ENCODE peak calls at places on chromosomes 3 and 15, in eight cellular contexts. C is astrocyte, G is adrenal gland, F is stomach, T is pancreas, P is heart right ventricle, J is psoas muscle, V is Panc1. Z is an unnamed sample.

GRCh38 chr3:115500795-115501194 is 122.5 kb upstream of the GAP43 start:
- DNase-seq in T (no peak), C (no peak), J (no peak), F (no peak), V (no peak), P (no peak), G (no peak), Z (no peak)

GRCh38 chr3:18751514-18751913 is 326.4 kb upstream of the SATB1 start:
- DNase-seq in G (no peak), V (no peak), C (no peak), T (no peak), F (no peak), P (no peak), J (no peak), Z (no peak)

GRCh38 chr3:147404800-147405551 is 1.4 kb downstream of the ZIC4 start:
- DNase-seq in J (no peak), F (no peak), C (no peak), T (no peak), P (no peak), V (no peak), G (no peak), Z (no peak)

GRCh38 chr3:16200411-16200810 is 25.9 kb downstream of the GALNT15 start:
- DNase-seq in P (no peak), T (no peak), F (no peak), J (no peak), G (no peak), V (no peak), C (peak), Z (peak)

GRCh38 chr3:149625795-149626194 is 32.0 kb downstream of the WWTR1 start:
- DNase-seq in J (no peak), G (no peak), C (peak), F (no peak), P (no peak), V (no peak), T (no peak), Z (peak)

GRCh38 chr15:69973102-69973714 is 124.5 kb downstream of the TLE3 start:
- DNase-seq in F (no peak), C (peak), J (no peak), T (peak), P (no peak), V (no peak), G (no peak), Z (peak)

GRCh38 chr3:103794656-103795055 is 1359.8 kb downstream of the ZPLD1 start:
- DNase-seq in G (no peak), F (no peak), P (no peak), C (no peak), T (no peak), V (no peak), J (no peak), Z (no peak)

GRCh38 chr3:183122257-183122932 is 23.1 kb upstream of the MCCC1 start:
- DNase-seq in F (no peak), G (no peak), C (peak), T (no peak), J (no peak), P (no peak), V (peak), Z (peak)

GRCh38 chr15:85011210-85011571 is 29.5 kb downstream of the PDE8A start:
- DNase-seq in C (no peak), T (no peak), F (no peak), G (no peak), J (no peak), P (no peak), V (no peak), Z (no peak)
- H3K4me3 ChIP-seq in C (no peak), T (no peak), F (no peak), G (no peak), J (no peak), P (no peak), V (no peak), Z (no peak)

GRCh38 chr3:24829011-24829581 is 334.4 kb upstream of the THRB start:
- DNase-seq in G (no peak), J (peak), T (peak), P (no peak), F (peak), V (no peak), C (no peak), Z (no peak)
- TF ChIP-seq CTCF in G (no peak), J (no peak), T (no peak), P (no peak), F (no peak), V (no peak), C (no peak), Z (no peak)

GRCh38 chr3:141385386-141386079 is 17.2 kb downstream of the ZBTB38 start:
- DNase-seq in G (no peak), T (no peak), C (no peak), V (no peak), P (no peak), J (no peak), F (no peak), Z (no peak)
- H3K4me3 ChIP-seq in G (peak), T (no peak), C (no peak), V (no peak), P (no peak), J (peak), F (peak), Z (peak)

GRCh38 chr15:85312925-85313324 is 67.5 kb upstream of the AKAP13 start:
- DNase-seq in V (no peak), G (no peak), J (no peak), F (no peak), C (no peak), T (no peak), P (no peak), Z (peak)
- TF ChIP-seq CTCF in V (peak), G (no peak), J (no peak), F (no peak), C (peak), T (no peak), P (no peak), Z (peak)

GRCh38 chr3:25429441-25429907 is 1.4 kb downstream of the RARB start:
- DNase-seq in T (no peak), G (no peak), V (no peak), C (no peak), F (peak), J (no peak), P (no peak), Z (no peak)
- H3K4me3 ChIP-seq in T (no peak), G (peak), V (peak), C (peak), F (peak), J (peak), P (peak), Z (peak)

DNA sequence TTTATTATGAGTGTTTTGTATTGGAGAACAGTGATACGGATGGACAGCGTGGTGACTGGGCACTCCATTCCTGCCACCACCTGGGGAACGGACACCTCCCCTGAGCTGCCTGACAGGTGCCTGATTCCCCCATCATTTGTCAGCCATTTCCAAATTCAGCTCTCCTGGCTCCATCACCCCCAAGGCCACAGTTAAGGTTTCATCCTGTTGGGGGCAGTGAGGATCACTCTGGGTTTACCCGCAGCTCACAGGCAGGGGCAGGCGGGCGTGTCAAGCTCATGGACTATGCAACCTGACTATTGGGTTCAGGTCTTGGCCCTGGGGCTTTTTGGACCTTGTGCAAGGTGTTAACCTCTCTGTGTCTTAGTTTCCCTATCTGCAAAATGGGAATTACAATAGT is 76.3 kb downstream of the RAB11A start:
- DNase-seq in G (no peak), J (no peak), C (no peak), V (no peak), P (no peak), T (no peak), F (no peak), Z (no peak)
- TF ChIP-seq CTCF in G (no peak), J (no peak), C (no peak), V (no peak), P (no peak), T (no peak), F (no peak), Z (no peak)

GRCh38 chr15:31331389-31331788 is 4.8 kb downstream of the KLF13 start:
- DNase-seq in V (no peak), T (no peak), G (no peak), P (no peak), C (no peak), F (no peak), J (no peak), Z (no peak)

GRCh38 chr15:31332020-31332680 is 5.5 kb downstream of the KLF13 start:
- DNase-seq in T (no peak), C (no peak), G (no peak), P (no peak), F (no peak), J (no peak), V (no peak), Z (no peak)

GRCh38 chr15:31330111-31330785 is 3.6 kb downstream of the KLF13 start:
- DNase-seq in G (no peak), V (no peak), T (no peak), J (no peak), F (no peak), C (no peak), P (no peak), Z (no peak)

GRCh38 chr15:31329640-31330010 is 3.0 kb downstream of the KLF13 start:
- DNase-seq in G (no peak), T (no peak), V (no peak), J (peak), P (no peak), F (no peak), C (no peak), Z (no peak)

GRCh38 chr15:31330836-31331235 is 4.2 kb downstream of the KLF13 start:
- DNase-seq in G (no peak), J (peak), C (no peak), F (peak), T (no peak), V (no peak), P (peak), Z (no peak)
- H3K4me3 ChIP-seq in G (no peak), J (no peak), C (no peak), F (no peak), T (no peak), V (no peak), P (no peak), Z (no peak)

GRCh38 chr15:48334260-48334659 is 3.0 kb downstream of the DUT start:
- DNase-seq in C (no peak), T (no peak), V (no peak), J (no peak), G (no peak), P (no peak), F (no peak), Z (no peak)

GRCh38 chr15:48340111-48340510 is 8.9 kb downstream of the DUT start:
- DNase-seq in T (no peak), P (no peak), F (no peak), C (no peak), V (no peak), G (no peak), J (no peak), Z (no peak)

GRCh38 chr15:48337626-48338025 is 6.4 kb downstream of the DUT start:
- DNase-seq in F (no peak), J (no peak), T (no peak), P (no peak), G (no peak), V (no peak), C (no peak), Z (no peak)

GRCh38 chr15:48333553-48333952 is 2.3 kb downstream of the DUT start:
- DNase-seq in F (no peak), C (no peak), J (no peak), T (no peak), G (no peak), V (no peak), P (no peak), Z (no peak)

DNA sequence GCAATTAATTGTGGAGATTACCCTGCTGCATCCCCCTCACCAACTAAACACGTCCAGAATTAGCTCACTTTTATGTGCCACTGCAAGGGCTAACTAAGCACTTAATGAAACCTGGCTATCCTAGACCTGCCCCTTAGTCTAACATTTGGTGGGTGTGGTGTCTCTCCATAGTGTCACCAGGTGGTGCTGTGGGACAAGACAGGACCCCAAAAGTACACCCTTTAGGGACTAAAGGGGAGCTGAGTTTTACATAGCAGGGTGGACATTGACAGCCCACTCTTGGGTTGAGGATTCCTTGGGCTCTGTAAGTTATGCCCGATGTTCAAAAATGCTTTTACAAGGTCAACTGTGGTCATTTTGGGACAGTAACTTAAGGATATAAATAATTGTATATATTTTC is 5.7 kb downstream of the DUT start:
- DNase-seq in F (no peak), P (no peak), G (no peak), T (no peak), C (no peak), J (no peak), V (no peak), Z (peak)
- TF ChIP-seq CTCF in F (no peak), P (no peak), G (no peak), T (no peak), C (peak), J (no peak), V (peak), Z (peak)

GRCh38 chr3:25349828-25350227 is 78.2 kb upstream of the RARB start:
- DNase-seq in J (no peak), T (no peak), C (no peak), F (no peak), G (no peak), P (no peak), V (no peak), Z (no peak)

GRCh38 chr3:25350741-25351140 is 77.3 kb upstream of the RARB start:
- DNase-seq in C (no peak), G (no peak), J (no peak), F (no peak), V (no peak), P (no peak), T (no peak), Z (no peak)

GRCh38 chr3:25354071-25354470 is 74.0 kb upstream of the RARB start:
- DNase-seq in G (no peak), C (peak), P (no peak), V (no peak), F (no peak), J (no peak), T (no peak), Z (no peak)

DNA sequence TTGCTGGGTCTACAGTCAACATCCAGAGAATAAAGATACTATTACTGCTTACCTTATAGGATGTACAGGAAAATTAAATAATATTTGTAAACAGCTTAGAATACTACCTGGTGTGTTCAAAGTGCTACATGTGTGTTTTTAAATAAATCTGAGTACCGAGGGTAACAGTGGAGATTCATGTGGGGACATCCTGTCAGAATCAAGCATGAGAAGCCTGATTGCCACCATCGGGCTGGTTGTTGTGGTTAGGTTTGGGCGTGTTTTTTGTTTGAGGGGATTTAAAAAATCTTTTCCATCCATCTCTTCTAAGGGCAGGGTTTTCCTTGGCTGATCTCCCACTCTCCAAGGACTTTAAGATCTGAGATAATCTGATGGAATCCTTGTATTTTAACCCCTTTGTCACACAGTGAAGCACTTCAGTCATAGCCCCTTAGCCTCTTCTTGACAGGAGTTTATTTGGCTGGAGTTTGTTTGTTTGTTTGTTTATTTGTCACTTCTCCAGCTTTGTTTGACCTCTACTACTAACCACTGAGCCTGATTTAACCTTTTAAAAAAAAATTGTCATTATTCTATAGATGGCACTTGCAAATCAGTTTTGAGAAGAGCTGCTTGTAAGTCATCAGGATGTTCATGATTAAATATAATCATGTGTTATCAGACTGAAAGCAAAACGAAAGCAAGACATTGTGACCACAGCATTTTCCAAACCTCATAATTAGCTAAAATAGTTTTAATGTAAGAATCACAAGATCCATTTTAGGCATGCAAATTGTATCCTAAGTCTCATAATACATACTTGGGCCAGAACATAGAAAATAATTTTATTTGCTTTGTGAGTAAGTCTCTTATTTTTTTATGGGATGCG is 72.8 kb upstream of the RARB start:
- DNase-seq in F (no peak), P (no peak), C (no peak), G (no peak), V (no peak), T (no peak), J (no peak), Z (no peak)
- H3K4me3 ChIP-seq in F (no peak), P (no peak), C (no peak), G (peak), V (no peak), T (no peak), J (peak), Z (no peak)